ENCODE peak calls at places on chromosomes 5 and 9, in four cellular contexts. One of them, this sample, is unnamed.

GRCh38 chr5:122126177-122126701 is 3.1 kb upstream of the ZNF474 start:
- DNase-seq in HepG2: no peak
- DNase-seq in H1: no peak
- DNase-seq in K562: peak; percentile 54
- DNase-seq in this sample: no peak

GRCh38 chr9:74821636-74822035 is 66.1 kb downstream of the TRPM6 start:
- DNase-seq in H1: no peak
- DNase-seq in HepG2: no peak
- DNase-seq in K562: no peak
- DNase-seq in this sample: no peak

GRCh38 chr5:79193643-79194042 is 42.3 kb upstream of the JMY start:
- DNase-seq in HepG2: no peak
- DNase-seq in H1: no peak
- DNase-seq in K562: no peak
- DNase-seq in this sample: peak; percentile 22

GRCh38 chr9:15403155-15403554 is 19.5 kb upstream of the SNAPC3 start:
- DNase-seq in HepG2: peak; percentile 56
- DNase-seq in H1: no peak
- DNase-seq in K562: peak; percentile 32
- DNase-seq in this sample: peak; percentile 69

GRCh38 chr5:166430491-166431319 is 1860.7 kb upstream of the WWC1 start:
- DNase-seq in HepG2: no peak
- DNase-seq in K562: no peak
- DNase-seq in H1: peak; percentile 80
- DNase-seq in this sample: no peak

GRCh38 chr9:73118898-73119554 is 32.6 kb upstream of the ANXA1 start:
- DNase-seq in K562: no peak
- DNase-seq in HepG2: no peak
- DNase-seq in H1: no peak
- DNase-seq in this sample: peak; percentile 80

GRCh38 chr9:70535546-70536323 is 121.3 kb upstream of the KLF9 start:
- DNase-seq in HepG2: no peak
- DNase-seq in K562: no peak
- DNase-seq in H1: no peak
- DNase-seq in this sample: no peak

GRCh38 chr5:58088941-58089340 is 370.9 kb downstream of the PLK2 start:
- DNase-seq in H1: no peak
- DNase-seq in HepG2: no peak
- DNase-seq in K562: no peak
- DNase-seq in this sample: peak; percentile 46

GRCh38 chr5:9927521-9927997 is 297.4 kb upstream of the TAS2R1 start:
- DNase-seq in HepG2: no peak
- DNase-seq in K562: no peak
- DNase-seq in H1: no peak
- DNase-seq in this sample: no peak

GRCh38 chr5:61697811-61698587 is 365.9 kb downstream of the ZSWIM6 start:
- DNase-seq in HepG2: no peak
- DNase-seq in H1: no peak
- DNase-seq in K562: no peak
- DNase-seq in this sample: no peak

GRCh38 chr5:93378073-93378472 is 202.9 kb downstream of the NR2F1-AS1 start:
- DNase-seq in K562: no peak
- DNase-seq in H1: no peak
- DNase-seq in HepG2: no peak
- DNase-seq in this sample: no peak

GRCh38 chr5:7884491-7885273 is 15.7 kb downstream of the MTRR start:
- DNase-seq in HepG2: no peak
- DNase-seq in K562: no peak
- DNase-seq in H1: no peak
- DNase-seq in this sample: no peak

GRCh38 chr9:123390337-123391135 is 34.5 kb downstream of the CRB2 start:
- DNase-seq in K562: no peak
- DNase-seq in H1: no peak
- DNase-seq in HepG2: no peak
- DNase-seq in this sample: no peak

GRCh38 chr5:43769576-43770352 is 166.8 kb downstream of the NNT start:
- DNase-seq in HepG2: no peak
- DNase-seq in K562: no peak
- DNase-seq in H1: no peak
- DNase-seq in this sample: no peak

GRCh38 chr9:32926901-32927300 is 74.5 kb downstream of the APTX start:
- DNase-seq in K562: no peak
- DNase-seq in HepG2: no peak
- DNase-seq in H1: no peak
- DNase-seq in this sample: no peak

GRCh38 chr9:83906144-83906543 is 15.1 kb downstream of the KIF27 start:
- DNase-seq in HepG2: no peak
- DNase-seq in H1: no peak
- DNase-seq in K562: no peak
- DNase-seq in this sample: no peak

GRCh38 chr5:2052687-2053086 is 170.0 kb upstream of the IRX4 start:
- DNase-seq in K562: no peak
- DNase-seq in HepG2: no peak
- DNase-seq in H1: no peak
- DNase-seq in this sample: no peak

GRCh38 chr5:165321912-165322311 is 1816.5 kb downstream of the MAT2B start:
- DNase-seq in HepG2: no peak
- DNase-seq in H1: no peak
- DNase-seq in K562: no peak
- DNase-seq in this sample: no peak

GRCh38 chr9:130276955-130277354 is 11.4 kb downstream of the HMCN2 start:
- DNase-seq in K562: no peak
- DNase-seq in HepG2: no peak
- DNase-seq in H1: no peak
- DNase-seq in this sample: no peak

GRCh38 chr5:157816682-157817268 is 42.2 kb downstream of the CLINT1 start:
- DNase-seq in K562: no peak
- DNase-seq in HepG2: no peak
- DNase-seq in H1: no peak
- DNase-seq in this sample: no peak

GRCh38 chr5:74465724-74466123 is 174.8 kb downstream of the ENC1 start:
- DNase-seq in H1: no peak
- DNase-seq in HepG2: no peak
- DNase-seq in K562: no peak
- DNase-seq in this sample: no peak

GRCh38 chr5:180302256-180302655 is 10.4 kb upstream of the MAPK9 start:
- DNase-seq in H1: no peak
- DNase-seq in HepG2: no peak
- DNase-seq in K562: no peak
- DNase-seq in this sample: no peak

GRCh38 chr9:136762915-136763648 is 1.2 kb downstream of the LCN15 start:
- DNase-seq in HepG2: peak; percentile 30
- DNase-seq in K562: peak; percentile 97
- DNase-seq in H1: peak; percentile 78
- DNase-seq in this sample: peak; percentile 79

GRCh38 chr5:67383451-67383850 is 186.9 kb upstream of the CD180 start:
- DNase-seq in K562: no peak
- DNase-seq in HepG2: no peak
- DNase-seq in H1: no peak
- DNase-seq in this sample: no peak

GRCh38 chr9:89122944-89123343 is 55.7 kb downstream of the SHC3 start:
- DNase-seq in K562: no peak
- DNase-seq in HepG2: no peak
- DNase-seq in H1: no peak
- DNase-seq in this sample: no peak

GRCh38 chr9:13378171-13378570 is 98.7 kb upstream of the MPDZ start:
- DNase-seq in K562: no peak
- DNase-seq in HepG2: no peak
- DNase-seq in H1: no peak
- DNase-seq in this sample: no peak

GRCh38 chr5:73027361-73027760 is 71.5 kb downstream of the FCHO2 start:
- DNase-seq in K562: no peak
- DNase-seq in HepG2: no peak
- DNase-seq in H1: no peak
- DNase-seq in this sample: no peak

GRCh38 chr5:83414601-83415000 is 56.9 kb upstream of the VCAN start:
- DNase-seq in H1: no peak
- DNase-seq in K562: no peak
- DNase-seq in HepG2: no peak
- DNase-seq in this sample: no peak

GRCh38 chr5:38532165-38532669 is 24.2 kb downstream of the LIFR start:
- DNase-seq in H1: no peak
- DNase-seq in K562: no peak
- DNase-seq in HepG2: no peak
- DNase-seq in this sample: no peak

GRCh38 chr5:170805666-170806065 is 22.1 kb downstream of the GABRP start:
- DNase-seq in H1: no peak
- DNase-seq in K562: no peak
- DNase-seq in HepG2: no peak
- DNase-seq in this sample: no peak
- TF ChIP-seq PHF8 in H1: no peak
- TF ChIP-seq PHF8 in K562: no peak
- TF ChIP-seq PHF8 in HepG2: no peak
- TF ChIP-seq PHF8 in this sample: no peak

GRCh38 chr5:31531543-31531887 is 378 bp downstream of the DROSHA start:
- DNase-seq in HepG2: peak; percentile 15
- DNase-seq in H1: no peak
- DNase-seq in K562: peak; percentile 52
- DNase-seq in this sample: peak; percentile 9
- TF ChIP-seq MAX in HepG2: peak; percentile 50
- TF ChIP-seq MAX in H1: no peak
- TF ChIP-seq MAX in K562: peak; percentile 9
- TF ChIP-seq MAX in this sample: no peak

GRCh38 chr5:160159991-160160826 is 41.0 kb upstream of the PWWP2A start:
- DNase-seq in H1: peak; percentile 75
- DNase-seq in K562: no peak
- DNase-seq in HepG2: no peak
- DNase-seq in this sample: no peak
- TF ChIP-seq PHF8 in H1: no peak
- TF ChIP-seq PHF8 in K562: no peak
- TF ChIP-seq PHF8 in HepG2: no peak
- TF ChIP-seq PHF8 in this sample: no peak

GRCh38 chr9:211036-211435 is 3.6 kb upstream of the DOCK8 start:
- DNase-seq in H1: no peak
- DNase-seq in K562: no peak
- DNase-seq in HepG2: no peak
- DNase-seq in this sample: no peak

GRCh38 chr9:214488-215448 is at the start of gene DOCK8:
- DNase-seq in K562: peak; percentile 76
- DNase-seq in H1: no peak
- DNase-seq in HepG2: peak; percentile 31
- DNase-seq in this sample: peak; percentile 75

GRCh38 chr9:211557-211956 is 3.1 kb upstream of the DOCK8 start:
- DNase-seq in H1: no peak
- DNase-seq in HepG2: no peak
- DNase-seq in K562: no peak
- DNase-seq in this sample: no peak

GRCh38 chr9:209143-209758 is 5.4 kb upstream of the DOCK8 start:
- DNase-seq in HepG2: no peak
- DNase-seq in H1: no peak
- DNase-seq in K562: peak; percentile 9
- DNase-seq in this sample: no peak

DNA sequence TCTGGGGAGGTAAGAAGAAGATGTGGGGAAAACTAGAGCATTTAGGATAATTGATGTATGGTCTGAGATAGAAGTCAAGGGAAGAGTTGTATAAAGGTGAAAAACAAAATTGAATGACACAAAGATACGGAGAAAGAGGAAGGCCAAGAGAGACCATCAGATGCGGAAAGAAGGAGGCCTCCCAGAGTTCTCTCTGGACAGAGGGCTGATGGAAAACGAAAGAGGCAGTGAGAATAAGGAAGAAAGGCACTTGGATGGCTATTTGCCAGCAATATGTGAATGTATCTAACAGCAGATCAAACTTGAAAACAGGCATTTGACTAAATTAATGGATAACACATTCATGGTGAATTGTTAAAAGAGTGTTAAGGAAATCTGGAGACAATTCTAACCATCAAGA is 2.4 kb upstream of the DOCK8 start:
- DNase-seq in H1: no peak
- DNase-seq in K562: no peak
- DNase-seq in HepG2: no peak
- DNase-seq in this sample: no peak
- TF ChIP-seq MAX in H1: no peak
- TF ChIP-seq MAX in K562: no peak
- TF ChIP-seq MAX in HepG2: no peak
- TF ChIP-seq MAX in this sample: no peak

GRCh38 chr5:134153657-134154056 is 23.1 kb downstream of the SKP1 start:
- DNase-seq in K562: no peak
- DNase-seq in H1: no peak
- DNase-seq in HepG2: no peak
- DNase-seq in this sample: no peak
- TF ChIP-seq PHF8 in K562: no peak
- TF ChIP-seq PHF8 in H1: no peak
- TF ChIP-seq PHF8 in HepG2: no peak
- TF ChIP-seq PHF8 in this sample: no peak

DNA sequence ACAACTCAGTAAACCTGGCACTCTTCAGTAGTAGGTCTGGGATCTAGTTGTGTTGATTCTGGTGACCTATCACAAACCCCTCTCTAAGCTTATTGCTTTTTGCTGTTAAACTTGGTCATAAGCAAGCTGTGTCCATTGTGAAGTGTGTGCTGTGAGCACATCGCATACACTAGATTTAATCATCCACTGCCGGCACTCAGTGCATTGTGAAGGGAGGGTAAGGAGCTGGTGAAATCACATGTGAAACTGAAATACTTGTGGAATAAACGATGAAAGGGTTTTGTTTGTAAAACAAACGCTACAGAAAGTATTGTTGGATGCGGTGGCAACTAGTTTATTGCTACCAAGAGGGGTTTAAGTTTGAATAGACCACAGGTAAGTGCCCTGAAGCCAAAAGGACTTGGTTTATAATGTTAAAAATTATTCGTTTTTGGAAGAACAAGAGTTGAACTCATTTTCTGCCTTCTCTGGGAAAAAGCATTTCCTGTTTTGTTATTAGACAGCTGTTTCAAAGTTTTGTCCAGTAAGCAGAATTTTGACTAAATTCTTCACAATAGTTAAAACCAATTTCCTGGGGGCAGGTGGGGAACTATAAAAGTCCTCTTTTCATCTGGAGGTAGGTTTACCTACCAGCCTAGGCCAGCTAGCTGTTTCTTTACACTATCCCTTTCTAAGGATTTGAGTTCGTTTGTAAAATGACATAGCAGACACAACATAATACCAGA is 24.6 kb downstream of the TJP2 start:
- DNase-seq in H1: no peak
- DNase-seq in HepG2: no peak
- DNase-seq in K562: no peak
- DNase-seq in this sample: no peak
- TF ChIP-seq MAX in H1: no peak
- TF ChIP-seq MAX in HepG2: no peak
- TF ChIP-seq MAX in K562: no peak
- TF ChIP-seq MAX in this sample: no peak

DNA sequence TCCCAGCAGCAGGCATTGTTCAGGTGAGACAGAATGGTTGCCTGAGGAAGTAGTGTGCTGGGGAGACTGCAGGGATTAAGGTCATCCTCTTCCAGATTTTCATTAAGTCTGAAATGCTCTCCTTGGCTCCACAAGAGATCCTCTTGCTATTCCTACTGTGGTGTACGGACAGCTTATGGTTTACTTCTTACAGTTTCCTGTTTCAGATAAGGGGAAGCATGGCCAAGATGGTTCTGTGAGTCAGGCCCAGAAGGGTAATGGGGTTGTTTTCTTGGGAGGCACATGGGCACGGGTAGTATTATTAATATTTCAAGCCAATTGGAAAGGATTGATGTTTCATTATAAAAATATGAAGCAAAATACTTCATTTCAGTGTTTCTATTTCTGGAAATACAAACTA is 42.9 kb downstream of the GLRX start:
- DNase-seq in HepG2: no peak
- DNase-seq in K562: no peak
- DNase-seq in H1: no peak
- DNase-seq in this sample: no peak
- TF ChIP-seq PHF8 in HepG2: no peak
- TF ChIP-seq PHF8 in K562: no peak
- TF ChIP-seq PHF8 in H1: no peak
- TF ChIP-seq PHF8 in this sample: no peak

GRCh38 chr9:21831841-21832509 is 29.5 kb downstream of the MTAP start:
- DNase-seq in HepG2: no peak
- DNase-seq in H1: no peak
- DNase-seq in K562: no peak
- DNase-seq in this sample: peak; percentile 67
- TF ChIP-seq MAX in HepG2: no peak
- TF ChIP-seq MAX in H1: no peak
- TF ChIP-seq MAX in K562: no peak
- TF ChIP-seq MAX in this sample: no peak